ENCODE peak calls at places on chromosome 18, in ten cellular contexts. N is NCI-H774; J is NCI-H1105 treated with DMSO at 0.1 percent for 48 hours; G is lower lobe of right lung; F is HFFc6; S is WTC11; H is heart left ventricle; L is stimulated activated CD4-positive, alpha-beta T cell treated with anti-CD3 and anti-CD28 coated beads, Interleukin-4, amount 100 ng/mL, for 1 hour; K is H7; W is AG08396. Y is an unnamed sample.

GRCh38 chr18:76462326-76462694 is 32.7 kb downstream of the ZNF516 start:
- DNase-seq in N (no peak), J (no peak), G (no peak), F (no peak), S (no peak), H (no peak), L (no peak), K (peak; percentile 74), W (no peak), Y (no peak)

GRCh38 chr18:69795785-69796184 is 151.9 kb downstream of the CD226 start:
- DNase-seq in N (no peak), J (no peak), G (no peak), F (no peak), S (no peak), H (no peak), L (no peak), K (no peak), W (peak; percentile 3), Y (no peak)

GRCh38 chr18:45526120-45526841 is 89.0 kb upstream of the SLC14A2 start:
- DNase-seq in N (no peak), J (no peak), G (no peak), F (peak; percentile 11), S (no peak), H (no peak), L (no peak), K (no peak), W (no peak), Y (no peak)

GRCh38 chr18:42038936-42039335 is 83.9 kb downstream of the PIK3C3 start:
- DNase-seq in N (no peak), J (no peak), G (no peak), F (peak; percentile 94), S (no peak), H (no peak), L (no peak), K (no peak), W (peak; percentile 29), Y (no peak)

GRCh38 chr18:47342566-47342965 is 91.1 kb upstream of the SKOR2 start:
- DNase-seq in N (no peak), J (no peak), G (no peak), F (no peak), S (no peak), H (no peak), L (no peak), K (no peak), W (no peak), Y (no peak)

GRCh38 chr18:46950064-46950656 is 32.8 kb downstream of the KATNAL2 start:
- DNase-seq in N (peak; percentile 1), J (peak; percentile 56), G (no peak), F (no peak), S (no peak), H (no peak), L (no peak), K (peak; percentile 63), W (no peak), Y (no peak)

GRCh38 chr18:39057423-39058057 is 1491.9 kb upstream of the CELF4 start:
- DNase-seq in N (no peak), J (no peak), G (no peak), F (no peak), S (no peak), H (no peak), L (no peak), K (no peak), W (no peak), Y (no peak)

GRCh38 chr18:5380581-5380980 is 85.1 kb upstream of the ZBTB14 start:
- DNase-seq in N (no peak), J (no peak), G (no peak), F (no peak), S (no peak), H (no peak), L (no peak), K (no peak), W (no peak), Y (no peak)

GRCh38 chr18:41875094-41875780 is 79.8 kb upstream of the PIK3C3 start:
- DNase-seq in N (no peak), J (no peak), G (no peak), F (peak; percentile 55), S (no peak), H (no peak), L (no peak), K (no peak), W (no peak), Y (no peak)

GRCh38 chr18:62566199-62566598 is 43.4 kb downstream of the ZCCHC2 start:
- DNase-seq in N (no peak), J (peak; percentile 5), G (no peak), F (no peak), S (peak; percentile 29), H (no peak), L (no peak), K (peak; percentile 58), W (no peak), Y (no peak)

GRCh38 chr18:76823574-76823973 is 1.2 kb downstream of the ZNF236 start:
- DNase-seq in N (no peak), J (no peak), G (peak; percentile 61), F (no peak), S (peak; percentile 66), H (peak; percentile 70), L (no peak), K (peak; percentile 85), W (no peak), Y (no peak)

GRCh38 chr18:56168049-56168781 is 470.2 kb downstream of the TXNL1 start:
- DNase-seq in N (no peak), J (no peak), G (no peak), F (peak; percentile 80), S (no peak), H (no peak), L (no peak), K (peak; percentile 28), W (peak; percentile 26), Y (no peak)

GRCh38 chr18:12308386-12309100 is 502 bp downstream of the TUBB6 start:
- DNase-seq in N (no peak), J (no peak), G (peak; percentile 89), F (peak; percentile 89), S (peak; percentile 67), H (peak; percentile 91), L (peak; percentile 14), K (peak; percentile 91), W (peak; percentile 91), Y (peak; percentile 43)

Y was measured in activated naive CD8-positive, alpha-beta T cell treated with anti-CD3 and anti-CD28 coated beads for 36 hours.